ENCODE peak calls at places on chromosomes 2 and 18, in nine cellular contexts. Z is K562, G is left ventricle myocardium inferior, O is coronary artery, A is AG04450, I is astrocyte of the cerebellum, D is heart left ventricle, B is IMR-90, P is choroid plexus epithelial cell. E is an unnamed sample.

GRCh38 chr2:59745085-59745484 is 808.4 kb downstream of the BCL11A start:
- DNase-seq in I (no peak), D (no peak), A (no peak), O (no peak), Z (no peak), G (no peak), P (no peak), B (no peak), E (no peak)

GRCh38 chr18:600107-600506 is 3.3 kb downstream of the CLUL1 start:
- DNase-seq in I (no peak), P (no peak), D (no peak), Z (no peak), A (no peak), O (no peak), B (no peak), G (no peak), E (no peak)

GRCh38 chr2:134142903-134143302 is 111.0 kb upstream of the MGAT5 start:
- DNase-seq in I (peak), P (peak), G (no peak), Z (no peak), A (no peak), D (no peak), O (no peak), B (peak), E (peak)

GRCh38 chr18:50805732-50806131 is 14.1 kb downstream of the MRO start:
- DNase-seq in A (no peak), P (peak), D (no peak), B (no peak), Z (no peak), G (no peak), O (no peak), I (no peak), E (no peak)

GRCh38 chr2:143525536-143525935 is 396.3 kb downstream of the ARHGAP15 start:
- DNase-seq in D (no peak), A (no peak), Z (no peak), B (no peak), P (no peak), I (no peak), G (no peak), O (no peak), E (no peak)

GRCh38 chr2:26324903-26325302 is 21.0 kb upstream of the SELENOI start:
- DNase-seq in D (no peak), Z (no peak), O (no peak), A (no peak), B (no peak), I (no peak), P (no peak), G (no peak), E (no peak)

GRCh38 chr2:170180031-170180566 is 2.2 kb downstream of the MYO3B start:
- DNase-seq in A (no peak), O (no peak), B (no peak), Z (no peak), I (no peak), G (no peak), P (no peak), D (no peak), E (no peak)

GRCh38 chr2:189799531-189799930 is 15.3 kb downstream of the PMS1 start:
- DNase-seq in O (no peak), D (no peak), B (peak), I (peak), Z (no peak), P (peak), A (no peak), G (no peak), E (peak)

GRCh38 chr2:100124746-100125145 is 17.6 kb downstream of the AFF3 start:
- DNase-seq in D (no peak), B (no peak), P (peak), I (no peak), Z (no peak), O (no peak), A (no peak), G (no peak), E (no peak)

GRCh38 chr2:172172513-172173217 is 70.0 kb upstream of the DLX2 start:
- DNase-seq in O (no peak), D (peak), I (no peak), B (peak), G (peak), Z (peak), P (peak), A (no peak), E (peak)

GRCh38 chr2:228767196-228767595 is 503.9 kb downstream of the PID1 start:
- DNase-seq in A (no peak), Z (no peak), B (peak), P (peak), O (no peak), G (no peak), I (peak), D (no peak), E (peak)

GRCh38 chr2:232238108-232238507 is 140.4 kb upstream of the ALPP start:
- DNase-seq in O (no peak), D (no peak), I (no peak), Z (no peak), A (no peak), P (peak), G (no peak), B (peak), E (no peak)

GRCh38 chr18:67432806-67433205 is 83.7 kb downstream of the DSEL start:
- DNase-seq in I (no peak), O (no peak), G (no peak), A (no peak), D (no peak), P (peak), Z (no peak), B (peak), E (no peak)

GRCh38 chr2:42753188-42753813 is 10.6 kb downstream of the OXER1 start:
- DNase-seq in D (no peak), O (no peak), I (no peak), B (no peak), P (no peak), A (no peak), Z (peak), G (no peak), E (no peak)

GRCh38 chr2:31654241-31654640 is 73.5 kb upstream of the SRD5A2 start:
- DNase-seq in D (no peak), B (no peak), Z (no peak), P (no peak), I (no peak), A (no peak), G (no peak), O (no peak), E (no peak)

GRCh38 chr2:33395660-33396249 is 80.7 kb upstream of the RASGRP3 start:
- DNase-seq in I (no peak), G (no peak), P (peak), O (no peak), Z (peak), A (no peak), B (peak), D (no peak), E (peak)

GRCh38 chr2:72141881-72142742 is 5.5 kb downstream of the CYP26B1 start:
- DNase-seq in B (no peak), Z (no peak), O (peak), G (peak), A (no peak), P (no peak), I (no peak), D (peak), E (no peak)

GRCh38 chr2:97974471-97974870 is 21.3 kb downstream of the TMEM131 start:
- DNase-seq in I (no peak), B (no peak), P (no peak), A (no peak), G (no peak), O (no peak), Z (no peak), D (no peak), E (no peak)

GRCh38 chr2:234355052-234355720 is 141.7 kb downstream of the ARL4C start:
- DNase-seq in G (no peak), B (no peak), P (no peak), O (no peak), Z (no peak), D (no peak), I (no peak), A (no peak), E (no peak)

GRCh38 chr2:54685263-54685775 is 38.1 kb upstream of the EML6 start:
- DNase-seq in A (no peak), I (no peak), B (no peak), G (no peak), P (no peak), Z (no peak), O (no peak), D (no peak), E (no peak)

GRCh38 chr18:5066380-5066977 is 130.6 kb downstream of the AKAIN1 start:
- DNase-seq in A (no peak), O (no peak), D (no peak), P (no peak), B (no peak), I (no peak), G (no peak), Z (peak), E (no peak)

GRCh38 chr2:55420244-55420713 is 623 bp upstream of the CCDC88A start:
- DNase-seq in G (no peak), D (no peak), O (no peak), B (no peak), P (no peak), A (no peak), I (no peak), Z (no peak), E (no peak)

GRCh38 chr18:57863706-57864105 is 60.6 kb upstream of the ATP8B1 start:
- DNase-seq in I (no peak), A (no peak), P (no peak), D (no peak), G (no peak), Z (no peak), B (peak), O (no peak), E (no peak)

GRCh38 chr2:8080063-8080462 is 601.8 kb upstream of the ID2 start:
- DNase-seq in O (no peak), A (no peak), B (no peak), I (no peak), Z (no peak), G (no peak), P (no peak), D (no peak), E (no peak)

GRCh38 chr2:222943820-222944219 is 83.0 kb downstream of the ACSL3 start:
- DNase-seq in Z (no peak), I (no peak), P (peak), G (no peak), D (no peak), A (no peak), O (no peak), B (peak), E (peak)

GRCh38 chr2:72003796-72004195 is 143.9 kb downstream of the CYP26B1 start:
- DNase-seq in P (no peak), D (no peak), I (no peak), Z (no peak), G (no peak), A (no peak), O (no peak), B (no peak), E (no peak)

GRCh38 chr18:41378628-41379027 is 576.4 kb upstream of the PIK3C3 start:
- DNase-seq in P (peak), Z (no peak), B (peak), O (no peak), D (no peak), G (no peak), A (peak), I (peak), E (peak)

GRCh38 chr2:122446761-122447160 is 691.3 kb downstream of the TSN start:
- DNase-seq in O (no peak), A (no peak), P (no peak), D (no peak), G (no peak), Z (no peak), I (no peak), B (no peak), E (no peak)

GRCh38 chr2:203682688-203683130 is 23.7 kb upstream of the CD28 start:
- DNase-seq in G (no peak), O (no peak), Z (no peak), I (no peak), D (peak), A (no peak), P (peak), B (peak), E (peak)

GRCh38 chr2:158079672-158080071 is 22.0 kb upstream of the UPP2 start:
- DNase-seq in O (no peak), A (no peak), P (no peak), D (no peak), I (no peak), G (no peak), B (peak), Z (no peak), E (peak)

GRCh38 chr2:28391564-28392296 is 928 bp upstream of the FOSL2 start:
- DNase-seq in A (peak), P (peak), G (peak), D (peak), B (peak), I (peak), O (peak), Z (peak), E (peak)

GRCh38 chr18:32438173-32438572 is 32.5 kb downstream of the GAREM1 start:
- DNase-seq in A (no peak), Z (no peak), D (peak), I (no peak), O (no peak), P (no peak), B (no peak), G (peak), E (no peak)

GRCh38 chr2:188131281-188131680 is 160.4 kb upstream of the GULP1 start:
- DNase-seq in G (no peak), I (no peak), A (no peak), O (no peak), B (no peak), D (no peak), P (no peak), Z (no peak), E (no peak)

GRCh38 chr2:188129677-188130076 is 162.0 kb upstream of the GULP1 start:
- DNase-seq in I (no peak), A (no peak), D (no peak), O (no peak), P (no peak), Z (no peak), B (no peak), G (no peak), E (no peak)

GRCh38 chr2:188134241-188134640 is 157.4 kb upstream of the GULP1 start:
- DNase-seq in A (no peak), Z (no peak), D (no peak), G (no peak), O (no peak), I (no peak), P (no peak), B (no peak), E (no peak)

GRCh38 chr2:188132385-188132784 is 159.3 kb upstream of the GULP1 start:
- DNase-seq in I (no peak), P (peak), O (no peak), D (peak), Z (no peak), A (no peak), B (no peak), G (peak), E (no peak)

GRCh38 chr2:188130317-188130716 is 161.4 kb upstream of the GULP1 start:
- DNase-seq in I (no peak), D (no peak), G (no peak), A (no peak), P (no peak), O (no peak), B (peak), Z (no peak), E (no peak)
- TF ChIP-seq CTCF in I (no peak), D (no peak), G (no peak), A (no peak), P (no peak), O (no peak), B (no peak), Z (no peak), E (no peak)

GRCh38 chr18:47206945-47207637 is 30.9 kb upstream of the IER3IP1 start:
- DNase-seq in A (no peak), Z (no peak), B (no peak), I (no peak), D (no peak), G (no peak), P (no peak), O (no peak), E (peak)

GRCh38 chr18:47209166-47209565 is 33.0 kb upstream of the IER3IP1 start:
- DNase-seq in Z (no peak), O (no peak), D (no peak), G (no peak), P (no peak), B (no peak), I (no peak), A (no peak), E (no peak)

GRCh38 chr18:47203626-47204464 is 27.7 kb upstream of the IER3IP1 start:
- DNase-seq in O (no peak), Z (no peak), D (no peak), P (no peak), A (no peak), B (no peak), I (no peak), G (no peak), E (no peak)

GRCh38 chr18:47204908-47205522 is 28.9 kb upstream of the IER3IP1 start:
- DNase-seq in G (no peak), A (peak), D (no peak), B (peak), P (peak), I (no peak), O (no peak), Z (peak), E (peak)
- H3K4me3 ChIP-seq in G (no peak), A (no peak), D (no peak), B (no peak), P (no peak), I (no peak), O (no peak), Z (no peak), E (no peak)

DNA sequence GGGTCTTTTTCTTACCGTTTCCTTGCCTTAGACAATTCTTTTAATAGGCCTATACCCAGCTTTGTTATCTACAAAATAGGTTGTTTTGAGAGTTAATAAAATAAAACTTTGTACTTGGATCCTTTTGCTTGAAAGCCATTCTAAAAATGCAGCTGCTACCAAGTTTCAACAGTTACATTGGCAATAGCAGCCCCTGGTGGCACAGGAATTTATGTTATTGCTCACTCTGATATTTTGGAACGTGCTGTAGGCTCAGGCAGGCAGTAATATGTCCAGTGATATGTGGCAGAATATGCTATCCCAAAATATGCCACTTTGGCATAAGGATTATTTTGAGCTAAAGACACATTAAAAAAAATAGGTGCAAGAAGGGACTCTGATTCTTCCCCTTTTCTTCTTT is 6.7 kb upstream of the COMMD1 start:
- DNase-seq in I (no peak), O (no peak), D (no peak), P (peak), Z (no peak), B (peak), G (no peak), A (no peak), E (peak)
- TF ChIP-seq CTCF in I (peak), O (no peak), D (peak), P (peak), Z (peak), B (peak), G (peak), A (peak), E (peak)

GRCh38 chr2:191206613-191207471 is 38.4 kb upstream of the MYO1B start:
- DNase-seq in I (no peak), O (no peak), A (no peak), B (peak), Z (no peak), G (no peak), P (no peak), D (no peak), E (no peak)

GRCh38 chr2:191202209-191202721 is 42.9 kb upstream of the MYO1B start:
- DNase-seq in D (no peak), O (no peak), Z (no peak), B (peak), A (peak), G (no peak), P (peak), I (no peak), E (peak)

GRCh38 chr2:191200910-191201309 is 44.3 kb upstream of the MYO1B start:
- DNase-seq in Z (no peak), B (no peak), G (no peak), I (no peak), A (no peak), D (no peak), P (no peak), O (no peak), E (no peak)

GRCh38 chr2:191202881-191203397 is 42.3 kb upstream of the MYO1B start:
- DNase-seq in B (peak), A (peak), Z (no peak), I (no peak), O (no peak), G (peak), D (peak), P (no peak), E (peak)

GRCh38 chr2:191204443-191204842 is 40.8 kb upstream of the MYO1B start:
- DNase-seq in D (no peak), O (no peak), B (no peak), I (no peak), P (no peak), Z (no peak), A (no peak), G (no peak), E (no peak)
- H3K4me3 ChIP-seq in D (no peak), O (no peak), B (no peak), I (no peak), P (no peak), Z (no peak), A (no peak), G (no peak), E (no peak)

GRCh38 chr2:207221731-207222130 is 56.0 kb upstream of the KLF7 start:
- DNase-seq in B (no peak), O (no peak), I (no peak), P (no peak), D (no peak), Z (no peak), G (no peak), A (no peak), E (no peak)

GRCh38 chr2:207224814-207225482 is 59.2 kb upstream of the KLF7 start:
- DNase-seq in A (no peak), Z (no peak), B (no peak), P (no peak), D (no peak), O (no peak), I (no peak), G (no peak), E (no peak)

GRCh38 chr2:207224391-207224790 is 58.6 kb upstream of the KLF7 start:
- DNase-seq in G (no peak), A (no peak), I (no peak), O (no peak), D (no peak), P (no peak), Z (no peak), B (no peak), E (no peak)

GRCh38 chr2:207225773-207226172 is 60.0 kb upstream of the KLF7 start:
- DNase-seq in G (no peak), B (no peak), D (no peak), O (no peak), P (no peak), I (no peak), Z (no peak), A (no peak), E (no peak)

GRCh38 chr2:207223051-207223450 is 57.3 kb upstream of the KLF7 start:
- DNase-seq in O (no peak), G (no peak), Z (no peak), B (peak), I (peak), A (peak), P (peak), D (no peak), E (peak)
- TF ChIP-seq CTCF in O (no peak), G (no peak), Z (no peak), B (no peak), I (no peak), A (peak), P (peak), D (no peak), E (no peak)